ENCODE peak calls at places on chromosomes 4 and X, in ten cellular contexts. X, J, T, D, V, I, W, B, Q and G are unnamed samples.

GRCh38 chr4:1720163-1720983 is 750 bp downstream of the TMEM129 start:
- DNase-seq in X (no peak), J (peak; percentile 30), T (peak; percentile 77), D (peak; percentile 67), V (peak; percentile 21), I (no peak), W (peak; percentile 79), B (peak; percentile 45), Q (peak; percentile 63), G (no peak)

GRCh38 chr4:53908661-53909078 is 155.7 kb downstream of the CHIC2 start:
- DNase-seq in X (peak; percentile 89), J (no peak), T (no peak), D (peak; percentile 49), V (no peak), I (peak; percentile 14), W (no peak), B (peak; percentile 56), Q (peak; percentile 77), G (no peak)

GRCh38 chr4:102441978-102442890 is 58.9 kb upstream of the NFKB1 start:
- DNase-seq in X (no peak), J (no peak), T (no peak), D (no peak), V (no peak), I (no peak), W (no peak), B (no peak), Q (no peak), G (no peak)

GRCh38 chrX:71253253-71254091 is 468 bp downstream of the ZMYM3 start:
- DNase-seq in X (no peak), J (peak; percentile 17), T (peak; percentile 55), D (peak; percentile 56), V (no peak), I (peak; percentile 38), W (peak; percentile 78), B (peak; percentile 19), Q (peak; percentile 72), G (no peak)

GRCh38 chr4:23959401-23960148 is 69.7 kb upstream of the PPARGC1A start:
- DNase-seq in X (no peak), J (no peak), T (no peak), D (no peak), V (no peak), I (no peak), W (no peak), B (no peak), Q (no peak), G (no peak)

GRCh38 chr4:41363384-41363981 is 106.8 kb downstream of the UCHL1 start:
- DNase-seq in X (no peak), J (no peak), T (peak; percentile 77), D (no peak), V (no peak), I (no peak), W (peak; percentile 61), B (peak; percentile 55), Q (peak; percentile 70), G (no peak)

GRCh38 chr4:113423631-113424030 is 337.9 kb downstream of the CAMK2D start:
- DNase-seq in X (no peak), J (no peak), T (no peak), D (no peak), V (no peak), I (no peak), W (no peak), B (no peak), Q (no peak), G (no peak)

GRCh38 chr4:39763714-39764572 is 66.0 kb downstream of the UBE2K start:
- DNase-seq in X (no peak), J (no peak), T (no peak), D (peak; percentile 54), V (no peak), I (no peak), W (no peak), B (no peak), Q (no peak), G (no peak)

GRCh38 chr4:156815717-156816319 is 155.8 kb downstream of the PDGFC start:
- DNase-seq in X (no peak), J (no peak), T (no peak), D (no peak), V (no peak), I (no peak), W (no peak), B (no peak), Q (no peak), G (no peak)

GRCh38 chrX:9897761-9898161 is 69.4 kb upstream of the CLDN34 start:
- DNase-seq in X (peak; percentile 63), J (no peak), T (no peak), D (no peak), V (no peak), I (no peak), W (no peak), B (no peak), Q (peak; percentile 75), G (no peak)

GRCh38 chrX:129522184-129523059 is 868 bp downstream of the SMARCA1 start:
- DNase-seq in X (no peak), J (no peak), T (peak; percentile 59), D (no peak), V (no peak), I (peak; percentile 49), W (peak; percentile 81), B (peak; percentile 50), Q (peak; percentile 76), G (no peak)

GRCh38 chr4:94452476-94453300 is 946 bp downstream of the PDLIM5 start:
- DNase-seq in X (no peak), J (no peak), T (peak; percentile 90), D (peak; percentile 23), V (no peak), I (no peak), W (peak; percentile 89), B (peak; percentile 65), Q (peak; percentile 85), G (peak; percentile 3)

GRCh38 chr4:33060873-33061542 is 2340.8 kb downstream of the PCDH7 start:
- DNase-seq in X (peak; percentile 45), J (no peak), T (no peak), D (no peak), V (no peak), I (no peak), W (peak; percentile 89), B (peak; percentile 38), Q (no peak), G (no peak)

GRCh38 chr4:52780206-52780605 is 29.0 kb upstream of the ERVMER34-1 start:
- DNase-seq in X (peak; percentile 6), J (no peak), T (peak; percentile 65), D (no peak), V (no peak), I (no peak), W (no peak), B (no peak), Q (peak; percentile 78), G (no peak)

GRCh38 chr4:155794589-155794988 is 35.8 kb downstream of the GUCY1B1 start:
- DNase-seq in X (no peak), J (no peak), T (no peak), D (no peak), V (no peak), I (no peak), W (no peak), B (no peak), Q (no peak), G (no peak)

GRCh38 chr4:122992111-122992510 is 69.7 kb upstream of the NUDT6 start:
- DNase-seq in X (no peak), J (no peak), T (no peak), D (no peak), V (no peak), I (no peak), W (no peak), B (no peak), Q (peak; percentile 16), G (no peak)

GRCh38 chrX:15930585-15930984 is 76.0 kb upstream of the AP1S2 start:
- DNase-seq in X (no peak), J (no peak), T (no peak), D (peak; percentile 26), V (no peak), I (no peak), W (no peak), B (no peak), Q (peak; percentile 11), G (no peak)

GRCh38 chr4:52968241-52968640 is 106.1 kb downstream of the RASL11B start:
- DNase-seq in X (no peak), J (no peak), T (no peak), D (no peak), V (no peak), I (no peak), W (no peak), B (no peak), Q (no peak), G (no peak)

GRCh38 chr4:136643416-136643815 is 888.9 kb downstream of the PCDH18 start:
- DNase-seq in X (no peak), J (no peak), T (no peak), D (no peak), V (no peak), I (no peak), W (no peak), B (no peak), Q (no peak), G (no peak)

GRCh38 chr4:159505275-159505975 is 402.5 kb downstream of the RAPGEF2 start:
- DNase-seq in X (no peak), J (no peak), T (no peak), D (no peak), V (no peak), I (no peak), W (no peak), B (no peak), Q (no peak), G (no peak)

GRCh38 chr4:104752337-104752736 is 257.6 kb upstream of the CXXC4 start:
- DNase-seq in X (no peak), J (no peak), T (no peak), D (peak; percentile 42), V (no peak), I (no peak), W (no peak), B (no peak), Q (no peak), G (no peak)

GRCh38 chr4:147975902-147976301 is 244.0 kb downstream of the ARHGAP10 start:
- DNase-seq in X (no peak), J (no peak), T (no peak), D (no peak), V (no peak), I (no peak), W (no peak), B (no peak), Q (peak; percentile 33), G (no peak)

GRCh38 chr4:158863296-158863695 is 94.5 kb downstream of the FNIP2 start:
- DNase-seq in X (no peak), J (no peak), T (no peak), D (no peak), V (no peak), I (no peak), W (no peak), B (no peak), Q (no peak), G (no peak)

GRCh38 chr4:165873298-165874071 is 448 bp downstream of the TLL1 start:
- DNase-seq in X (no peak), J (no peak), T (peak; percentile 44), D (peak; percentile 36), V (no peak), I (no peak), W (peak; percentile 79), B (peak; percentile 22), Q (peak; percentile 73), G (no peak)

GRCh38 chr4:74054483-74055032 is 16.1 kb upstream of the CXCL3 start:
- DNase-seq in X (no peak), J (no peak), T (no peak), D (no peak), V (no peak), I (no peak), W (no peak), B (no peak), Q (no peak), G (no peak)

GRCh38 chr4:173516621-173517612 is 13.1 kb downstream of the HAND2 start:
- DNase-seq in X (no peak), J (no peak), T (no peak), D (peak; percentile 21), V (no peak), I (no peak), W (peak; percentile 75), B (no peak), Q (no peak), G (no peak)

GRCh38 chrX:13092455-13092941 is 48.1 kb upstream of the FAM9C start:
- DNase-seq in X (no peak), J (peak; percentile 69), T (peak; percentile 69), D (peak; percentile 21), V (peak; percentile 46), I (no peak), W (no peak), B (no peak), Q (no peak), G (peak; percentile 76)

GRCh38 chr4:78748361-78748760 is 27.8 kb upstream of the BMP2K start:
- DNase-seq in X (no peak), J (no peak), T (no peak), D (no peak), V (no peak), I (no peak), W (no peak), B (no peak), Q (no peak), G (no peak)